ENCODE peak calls at places on chromosomes 4 and X, in four cellular contexts. T is caudate nucleus, C is HT-29, G is progenitor cell of endocrine pancreas. S is an unnamed sample.

GRCh38 chrX:46577116-46578005 is 3.8 kb downstream of the CHST7 start:
- DNase-seq in T (no peak), G (no peak), C (no peak), S (no peak)

GRCh38 chr4:145436114-145436513 is 45.5 kb upstream of the SMAD1 start:
- DNase-seq in T (no peak), G (no peak), C (no peak), S (no peak)

GRCh38 chrX:132488819-132489255 is at the start of gene MBNL3:
- DNase-seq in T (no peak), G (peak; percentile 57), C (peak; percentile 69), S (no peak)

GRCh38 chrX:130645955-130646583 is 244.3 kb downstream of the RBMX2 start:
- DNase-seq in T (no peak), C (no peak), G (no peak), S (no peak)

GRCh38 chr4:95694411-95694810 is 145.5 kb upstream of the PDHA2 start:
- DNase-seq in G (no peak), C (no peak), T (no peak), S (no peak)

GRCh38 chr4:117385531-117385930 is 300.2 kb upstream of the TRAM1L1 start:
- DNase-seq in G (no peak), T (no peak), C (no peak), S (no peak)

GRCh38 chr4:10457255-10457801 is at the start of gene ZNF518B:
- DNase-seq in G (peak; percentile 63), C (no peak), T (no peak), S (peak; percentile 21)

GRCh38 chrX:134377537-134377936 is 82.4 kb upstream of the HPRT1 start:
- DNase-seq in C (peak; percentile 32), G (no peak), T (no peak), S (no peak)

GRCh38 chr4:84484274-84484673 is 14.8 kb downstream of the NKX6-1 start:
- DNase-seq in G (no peak), C (no peak), T (no peak), S (no peak)

GRCh38 chr4:53119685-53120084 is 246.2 kb downstream of the SCFD2 start:
- DNase-seq in G (no peak), T (no peak), C (no peak), S (no peak)

S was measured in hippocampal formation.